ENCODE peak calls at places on chromosomes 4 and X, in seven cellular contexts. E is stimulated activated CD4-positive, alpha-beta T cell treated with anti-CD3 and anti-CD28 coated beads, Interleukin-12 subunit alpha, Interleukin-12 subunit beta, amount 100 ng/mL, for 24 hours; K is cardiac muscle cell; Z is HT-29; X is HEK293T; M is stimulated activated CD8-positive, alpha-beta memory T cell treated with anti-CD3 and anti-CD28 coated beads, Interleukin-7, amount 100 ng/mL, for 1 hour; T is NCI-H1436. C is an unnamed sample.

GRCh38 chrX:109393859-109394258 is 88.0 kb downstream of the GUCY2F start:
- DNase-seq in E (no peak), K (peak; percentile 8), Z (peak; percentile 9), X (peak; percentile 44), M (no peak), T (no peak), C (peak; percentile 11)

GRCh38 chrX:101462892-101463291 is 22.4 kb upstream of the ARMCX4 start:
- DNase-seq in E (no peak), K (peak; percentile 32), Z (peak; percentile 64), X (peak; percentile 60), M (no peak), T (peak; percentile 34), C (peak; percentile 1)

GRCh38 chr4:76434901-76435688 is at the start of gene SHROOM3:
- DNase-seq in E (no peak), K (peak; percentile 47), Z (no peak), X (no peak), M (no peak), T (no peak), C (no peak)

GRCh38 chr4:56264861-56265260 is 122.4 kb downstream of the AASDH start:
- DNase-seq in E (no peak), K (no peak), Z (no peak), X (no peak), M (no peak), T (no peak), C (no peak)

GRCh38 chrX:150227321-150227860 is 135.7 kb upstream of the MAMLD1 start:
- DNase-seq in E (no peak), K (no peak), Z (no peak), X (no peak), M (no peak), T (no peak), C (no peak)

GRCh38 chrX:134909258-134909657 is 81.5 kb upstream of the SMIM10 start:
- DNase-seq in E (no peak), K (no peak), Z (no peak), X (no peak), M (no peak), T (no peak), C (no peak)

GRCh38 chr4:785332-786073 is 40.4 kb downstream of the CPLX1 start:
- DNase-seq in E (no peak), K (no peak), Z (no peak), X (no peak), M (no peak), T (no peak), C (no peak)

GRCh38 chr4:148273501-148273986 is 168.7 kb downstream of the NR3C2 start:
- DNase-seq in E (no peak), K (no peak), Z (no peak), X (peak; percentile 9), M (no peak), T (no peak), C (no peak)

GRCh38 chr4:184007891-184008290 is 102.8 kb downstream of the STOX2 start:
- DNase-seq in E (no peak), K (no peak), Z (no peak), X (no peak), M (no peak), T (no peak), C (no peak)

GRCh38 chr4:19711871-19712270 is 539.8 kb upstream of the SLIT2 start:
- DNase-seq in E (no peak), K (peak; percentile 43), Z (no peak), X (no peak), M (no peak), T (no peak), C (no peak)

GRCh38 chr4:176883681-176884418 is 91.1 kb upstream of the VEGFC start:
- DNase-seq in E (no peak), K (peak; percentile 31), Z (no peak), X (no peak), M (no peak), T (no peak), C (no peak)

GRCh38 chr4:107902715-107903114 is 28.6 kb upstream of the CYP2U1 start:
- DNase-seq in E (no peak), K (no peak), Z (no peak), X (no peak), M (no peak), T (no peak), C (no peak)

GRCh38 chr4:5955201-5955821 is 62.4 kb upstream of the CRMP1 start:
- DNase-seq in E (no peak), K (no peak), Z (no peak), X (no peak), M (no peak), T (peak; percentile 24), C (peak; percentile 6)

GRCh38 chr4:181845617-181846016 is 397.6 kb upstream of the TENM3 start:
- DNase-seq in E (no peak), K (no peak), Z (no peak), X (no peak), M (no peak), T (no peak), C (no peak)